ENCODE peak calls at places on chromosome 11, in ten cellular contexts. H is astrocyte of the spinal cord; M is ureter; L is stimulated activated CD8-positive, alpha-beta memory T cell treated with anti-CD3 and anti-CD28 coated beads, Interleukin-15, amount 100 ng/mL, for 4 hours; F is amniotic stem cell; Q is A549; T is non-pigmented ciliary epithelial cell; Z is activated CD8-positive, alpha-beta memory T cell treated with anti-CD3 and anti-CD28 coated beads, Interleukin-2, amount 50 U/mL, for 48 hours; B is left ventricle myocardium inferior; G is spleen. P is an unnamed sample.

GRCh38 chr11:126438272-126438671 is 82.8 kb downstream of the ST3GAL4 start:
- DNase-seq in H (no peak), M (no peak), L (no peak), F (no peak), Q (no peak), T (no peak), Z (no peak), B (peak), G (no peak), P (peak)

GRCh38 chr11:130599073-130599654 is 150.7 kb downstream of the ADAMTS15 start:
- DNase-seq in H (peak), M (no peak), L (no peak), F (no peak), Q (no peak), T (no peak), Z (no peak), B (peak), G (no peak), P (peak)

GRCh38 chr11:85809881-85810280 is 1.1 kb downstream of the SYTL2 start:
- DNase-seq in H (no peak), M (no peak), L (no peak), F (peak), Q (no peak), T (no peak), Z (no peak), B (no peak), G (no peak), P (no peak)

GRCh38 chr11:119790476-119790875 is 61.5 kb upstream of the NECTIN1 start:
- DNase-seq in H (no peak), M (no peak), L (no peak), F (no peak), Q (no peak), T (no peak), Z (no peak), B (no peak), G (peak), P (no peak)

GRCh38 chr11:63552921-63553320 is 10.3 kb downstream of the PLAAT2 start:
- DNase-seq in H (no peak), M (no peak), L (no peak), F (no peak), Q (no peak), T (no peak), Z (peak), B (no peak), G (no peak), P (no peak)

GRCh38 chr11:134358853-134359490 is 27.2 kb downstream of the GLB1L2 start:
- DNase-seq in H (no peak), M (no peak), L (no peak), F (no peak), Q (no peak), T (no peak), Z (no peak), B (no peak), G (no peak), P (no peak)

GRCh38 chr11:134535029-134536025 is 123.3 kb upstream of the B3GAT1 start:
- DNase-seq in H (no peak), M (peak), L (no peak), F (no peak), Q (no peak), T (no peak), Z (peak), B (no peak), G (no peak), P (no peak)

GRCh38 chr11:7528514-7529049 is 14.8 kb downstream of the PPFIBP2 start:
- DNase-seq in H (no peak), M (no peak), L (no peak), F (no peak), Q (no peak), T (no peak), Z (no peak), B (no peak), G (no peak), P (no peak)

GRCh38 chr11:72441647-72442267 is 7.4 kb upstream of the CLPB start:
- DNase-seq in H (peak), M (no peak), L (no peak), F (no peak), Q (no peak), T (no peak), Z (no peak), B (no peak), G (no peak), P (no peak)

GRCh38 chr11:91981995-91982394 is 242.6 kb upstream of the FAT3 start:
- DNase-seq in H (peak), M (peak), L (no peak), F (no peak), Q (peak), T (peak), Z (no peak), B (no peak), G (no peak), P (peak)

GRCh38 chr11:15735711-15736110 is 620.6 kb downstream of the SOX6 start:
- DNase-seq in H (no peak), M (no peak), L (no peak), F (no peak), Q (no peak), T (no peak), Z (no peak), B (no peak), G (no peak), P (no peak)

GRCh38 chr11:1233351-1234053 is 10.6 kb downstream of the MUC5B start:
- DNase-seq in H (no peak), M (no peak), L (no peak), F (no peak), Q (no peak), T (no peak), Z (no peak), B (peak), G (peak), P (peak)

GRCh38 chr11:47861762-47862161 is 13.6 kb upstream of the NUP160 start:
- DNase-seq in H (peak), M (no peak), L (no peak), F (peak), Q (no peak), T (no peak), Z (no peak), B (no peak), G (no peak), P (no peak)

GRCh38 chr11:19060629-19061028 is at the start of gene MRGPRX2:
- DNase-seq in H (no peak), M (no peak), L (peak), F (no peak), Q (no peak), T (no peak), Z (peak), B (no peak), G (no peak), P (no peak)

GRCh38 chr11:44286268-44286880 is 23.6 kb downstream of the ALX4 start:
- DNase-seq in H (no peak), M (no peak), L (no peak), F (no peak), Q (peak), T (no peak), Z (peak), B (no peak), G (peak), P (no peak)

GRCh38 chr11:120200677-120201076 is 10.2 kb upstream of the OAF start:
- DNase-seq in H (peak), M (no peak), L (no peak), F (no peak), Q (no peak), T (no peak), Z (no peak), B (no peak), G (peak), P (no peak)

GRCh38 chr11:11786771-11787170 is 55.0 kb upstream of the USP47 start:
- DNase-seq in H (peak), M (no peak), L (no peak), F (no peak), Q (no peak), T (no peak), Z (no peak), B (no peak), G (no peak), P (no peak)

GRCh38 chr11:12778506-12778905 is 104.3 kb downstream of the TEAD1 start:
- DNase-seq in H (no peak), M (no peak), L (no peak), F (no peak), Q (no peak), T (no peak), Z (no peak), B (no peak), G (no peak), P (no peak)

GRCh38 chr11:62446091-62446490 is 27.3 kb downstream of the SCGB1A1 start:
- DNase-seq in H (no peak), M (no peak), L (no peak), F (no peak), Q (no peak), T (no peak), Z (no peak), B (no peak), G (no peak), P (peak)

GRCh38 chr11:73034777-73035176 is 107.3 kb downstream of the FCHSD2 start:
- DNase-seq in H (no peak), M (no peak), L (no peak), F (no peak), Q (no peak), T (no peak), Z (no peak), B (no peak), G (no peak), P (no peak)

GRCh38 chr11:120645639-120646038 is 134.1 kb downstream of the GRIK4 start:
- DNase-seq in H (peak), M (no peak), L (no peak), F (no peak), Q (no peak), T (no peak), Z (no peak), B (no peak), G (peak), P (no peak)

GRCh38 chr11:122189259-122189658 is 73.2 kb upstream of the BLID start:
- DNase-seq in H (peak), M (no peak), L (no peak), F (peak), Q (peak), T (peak), Z (no peak), B (no peak), G (no peak), P (no peak)

GRCh38 chr11:36684840-36685800 is 87.1 kb upstream of the RAG2 start:
- DNase-seq in H (no peak), M (no peak), L (peak), F (no peak), Q (no peak), T (no peak), Z (no peak), B (no peak), G (no peak), P (no peak)

GRCh38 chr11:12110714-12111481 is 508 bp downstream of the MICAL2 start:
- DNase-seq in H (peak), M (no peak), L (no peak), F (no peak), Q (no peak), T (no peak), Z (no peak), B (peak), G (peak), P (peak)

GRCh38 chr11:36240178-36240577 is 49.0 kb downstream of the COMMD9 start:
- DNase-seq in H (no peak), M (no peak), L (no peak), F (no peak), Q (no peak), T (no peak), Z (no peak), B (no peak), G (no peak), P (no peak)

GRCh38 chr11:102147632-102148031 is 37.4 kb downstream of the YAP1 start:
- DNase-seq in H (no peak), M (no peak), L (no peak), F (no peak), Q (no peak), T (no peak), Z (no peak), B (no peak), G (no peak), P (no peak)

GRCh38 chr11:65743928-65744698 is 23.5 kb upstream of the RNASEH2C start:
- DNase-seq in H (peak), M (no peak), L (no peak), F (no peak), Q (peak), T (no peak), Z (no peak), B (no peak), G (no peak), P (peak)

GRCh38 chr11:1573847-1574255 is 1.8 kb upstream of the DUSP8 start:
- DNase-seq in H (no peak), M (no peak), L (no peak), F (no peak), Q (no peak), T (no peak), Z (peak), B (no peak), G (no peak), P (no peak)

GRCh38 chr11:221998-222789 is 13.9 kb downstream of the SIRT3 start:
- DNase-seq in H (no peak), M (no peak), L (no peak), F (no peak), Q (no peak), T (no peak), Z (peak), B (no peak), G (no peak), P (peak)

GRCh38 chr11:119198925-119199324 is 7.2 kb upstream of the CBL start:
- DNase-seq in H (no peak), M (no peak), L (no peak), F (no peak), Q (no peak), T (no peak), Z (no peak), B (no peak), G (peak), P (peak)

GRCh38 chr11:12626616-12627015 is 47.6 kb upstream of the TEAD1 start:
- DNase-seq in H (no peak), M (no peak), L (no peak), F (no peak), Q (no peak), T (no peak), Z (no peak), B (no peak), G (no peak), P (no peak)

GRCh38 chr11:47946682-47947575 is 33.4 kb upstream of the PTPRJ start:
- DNase-seq in H (peak), M (peak), L (no peak), F (peak), Q (peak), T (peak), Z (no peak), B (peak), G (peak), P (peak)

GRCh38 chr11:76802151-76802550 is 19.0 kb downstream of the TSKU start:
- DNase-seq in H (no peak), M (peak), L (no peak), F (no peak), Q (no peak), T (no peak), Z (no peak), B (no peak), G (peak), P (no peak)

GRCh38 chr11:88229303-88229702 is 54.1 kb upstream of the RAB38 start:
- DNase-seq in H (no peak), M (no peak), L (no peak), F (no peak), Q (no peak), T (no peak), Z (no peak), B (no peak), G (no peak), P (no peak)

GRCh38 chr11:36703055-36703404 is 105.0 kb upstream of the RAG2 start:
- DNase-seq in H (no peak), M (no peak), L (no peak), F (no peak), Q (no peak), T (no peak), Z (no peak), B (no peak), G (no peak), P (no peak)

GRCh38 chr11:74142624-74143023 is 28.2 kb downstream of the C2CD3 start:
- DNase-seq in H (peak), M (no peak), L (no peak), F (no peak), Q (no peak), T (no peak), Z (no peak), B (no peak), G (no peak), P (no peak)

GRCh38 chr11:73239571-73240189 is 21.6 kb downstream of the P2RY2 start:
- DNase-seq in H (no peak), M (no peak), L (no peak), F (no peak), Q (no peak), T (no peak), Z (no peak), B (no peak), G (peak), P (no peak)